ENCODE peak calls at places on chromosomes 5 and 9, in six cellular contexts. R, M, A, T, O and I are unnamed samples.
A peak's percentile ranks its signal among the peaks of the same experiment; 100 is the strongest.

GRCh38 chr5:9015250-9015936 is 530.5 kb downstream of the SEMA5A start:
- DNase-seq in R (no peak), M (no peak), A (no peak), T (no peak), O (no peak), I (no peak)

GRCh38 chr9:573551-574410 is 267.7 kb upstream of the DMRT1 start:
- DNase-seq in R (no peak), M (no peak), A (peak; percentile 9), T (no peak), O (no peak), I (no peak)

GRCh38 chr5:76735762-76736545 is 20.0 kb downstream of the F2R start:
- DNase-seq in R (no peak), M (no peak), A (no peak), T (no peak), O (no peak), I (no peak)

GRCh38 chr9:136821333-136822031 is 13.7 kb downstream of the RABL6 start:
- DNase-seq in R (no peak), M (no peak), A (no peak), T (no peak), O (no peak), I (no peak)

GRCh38 chr5:118791986-118792734 is 196.2 kb downstream of the DTWD2 start:
- DNase-seq in R (peak; percentile 2), M (peak; percentile 36), A (peak; percentile 54), T (peak; percentile 7), O (peak; percentile 50), I (peak; percentile 46)

GRCh38 chr5:26482817-26483375 is 555.5 kb downstream of the CDH9 start:
- DNase-seq in R (peak; percentile 51), M (no peak), A (peak; percentile 30), T (peak; percentile 32), O (peak; percentile 17), I (peak; percentile 63)

GRCh38 chr5:159975462-159976019 is 33.4 kb upstream of the TTC1 start:
- DNase-seq in R (no peak), M (no peak), A (peak; percentile 6), T (no peak), O (peak; percentile 17), I (peak; percentile 36)

GRCh38 chr5:6480133-6481051 is 31.7 kb downstream of the UBE2QL1 start:
- DNase-seq in R (no peak), M (peak; percentile 67), A (no peak), T (no peak), O (peak; percentile 38), I (no peak)

GRCh38 chr9:6545017-6545691 is 100.4 kb downstream of the GLDC start:
- DNase-seq in R (no peak), M (no peak), A (no peak), T (no peak), O (no peak), I (no peak)

GRCh38 chr9:135969064-135969683 is 8.0 kb upstream of the UBAC1 start:
- DNase-seq in R (no peak), M (no peak), A (no peak), T (no peak), O (no peak), I (no peak)

GRCh38 chr9:125805057-125805456 is 57.9 kb downstream of the PBX3 start:
- DNase-seq in R (no peak), M (no peak), A (no peak), T (no peak), O (no peak), I (no peak)

GRCh38 chr5:40033411-40033810 is 608.6 kb upstream of the DAB2 start:
- DNase-seq in R (no peak), M (peak; percentile 3), A (no peak), T (no peak), O (no peak), I (no peak)

GRCh38 chr9:18208166-18209059 is 265.5 kb upstream of the ADAMTSL1 start:
- DNase-seq in R (peak; percentile 46), M (no peak), A (peak; percentile 59), T (peak; percentile 6), O (no peak), I (peak; percentile 6)

GRCh38 chr9:89497978-89498844 is at the start of gene SEMA4D:
- DNase-seq in R (peak; percentile 21), M (no peak), A (no peak), T (peak; percentile 90), O (peak; percentile 62), I (peak; percentile 95)

GRCh38 chr9:33355933-33356332 is 46.4 kb downstream of the AQP7 start:
- DNase-seq in R (no peak), M (no peak), A (no peak), T (no peak), O (no peak), I (no peak)

GRCh38 chr9:93132287-93132927 is 1.6 kb downstream of the NINJ1 start:
- DNase-seq in R (no peak), M (no peak), A (no peak), T (no peak), O (no peak), I (no peak)

GRCh38 chr5:127571314-127571713 is 53.9 kb downstream of the PRRC1 start:
- DNase-seq in R (no peak), M (no peak), A (no peak), T (no peak), O (no peak), I (no peak)

GRCh38 chr5:38500861-38501260 is 55.6 kb downstream of the LIFR start:
- DNase-seq in R (no peak), M (no peak), A (no peak), T (no peak), O (no peak), I (no peak)

GRCh38 chr9:112002131-112002846 is 105.7 kb downstream of the UGCG start:
- DNase-seq in R (no peak), M (no peak), A (no peak), T (no peak), O (no peak), I (no peak)

GRCh38 chr5:200985-201384 is 9.7 kb downstream of the LRRC14B start:
- DNase-seq in R (no peak), M (no peak), A (no peak), T (no peak), O (no peak), I (no peak)

GRCh38 chr5:127472700-127473099 is 44.7 kb upstream of the PRRC1 start:
- DNase-seq in R (no peak), M (no peak), A (no peak), T (no peak), O (no peak), I (no peak)

GRCh38 chr9:33263131-33263935 is 1.2 kb downstream of the BAG1 start:
- DNase-seq in R (no peak), M (no peak), A (peak; percentile 18), T (peak; percentile 30), O (no peak), I (peak; percentile 29)

GRCh38 chr5:88544131-88544530 is 275.5 kb upstream of the TMEM161B start:
- DNase-seq in R (no peak), M (no peak), A (no peak), T (no peak), O (no peak), I (no peak)

GRCh38 chr9:3992924-3993323 is 306.9 kb downstream of the GLIS3 start:
- DNase-seq in R (no peak), M (no peak), A (no peak), T (no peak), O (no peak), I (no peak)

GRCh38 chr5:103259705-103260355 is 1.3 kb downstream of the MACIR start:
- DNase-seq in R (no peak), M (no peak), A (peak; percentile 19), T (no peak), O (peak; percentile 30), I (no peak)

GRCh38 chr5:6535594-6535993 is 86.9 kb downstream of the UBE2QL1 start:
- DNase-seq in R (no peak), M (no peak), A (no peak), T (no peak), O (no peak), I (no peak)

GRCh38 chr5:29944327-29944726 is 1249.2 kb upstream of the CDH6 start:
- DNase-seq in R (no peak), M (no peak), A (no peak), T (no peak), O (no peak), I (no peak)

GRCh38 chr5:173741729-173742431 is 125.4 kb upstream of the BOD1 start:
- DNase-seq in R (no peak), M (no peak), A (no peak), T (no peak), O (no peak), I (no peak)

GRCh38 chr9:38118862-38119435 is 49.9 kb upstream of the SHB start:
- DNase-seq in R (no peak), M (no peak), A (no peak), T (peak; percentile 18), O (no peak), I (no peak)

GRCh38 chr5:32462618-32463017 is 18.1 kb upstream of the ZFR start:
- DNase-seq in R (no peak), M (no peak), A (no peak), T (no peak), O (no peak), I (no peak)

GRCh38 chr5:6703791-6704190 is 9.4 kb upstream of the TENT4A start:
- DNase-seq in R (no peak), M (no peak), A (no peak), T (no peak), O (no peak), I (no peak)

DNA sequence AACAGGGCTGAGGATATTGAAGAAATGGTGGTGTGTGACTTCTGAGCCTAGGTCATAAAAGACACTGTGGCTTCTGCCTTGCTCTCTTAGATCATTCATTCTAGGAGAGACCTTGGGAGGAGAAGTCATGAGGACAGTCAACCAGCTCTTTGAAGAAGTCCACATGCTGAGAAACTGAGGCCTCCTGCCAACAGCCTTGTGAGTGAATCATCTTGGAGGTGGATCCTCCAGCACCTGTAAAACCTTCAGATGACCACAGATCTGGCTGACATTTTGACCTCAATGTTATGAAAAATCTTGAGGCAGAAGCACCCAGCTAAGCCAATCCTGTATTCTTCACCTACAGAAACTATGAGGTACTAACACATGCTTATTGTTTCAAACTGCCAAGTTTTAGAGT is 165.9 kb downstream of the CARTPT start:
- DNase-seq in R (no peak), M (no peak), A (no peak), T (no peak), O (no peak), I (no peak)
- TF ChIP-seq GABPA in R (no peak), M (no peak), A (no peak), T (no peak), O (no peak), I (no peak)

GRCh38 chr5:1874820-1875219 is 7.9 kb downstream of the IRX4 start:
- DNase-seq in R (no peak), M (no peak), A (no peak), T (no peak), O (no peak), I (no peak)
- TF ChIP-seq GABPA in R (no peak), M (no peak), A (no peak), T (no peak), O (no peak), I (no peak)

DNA sequence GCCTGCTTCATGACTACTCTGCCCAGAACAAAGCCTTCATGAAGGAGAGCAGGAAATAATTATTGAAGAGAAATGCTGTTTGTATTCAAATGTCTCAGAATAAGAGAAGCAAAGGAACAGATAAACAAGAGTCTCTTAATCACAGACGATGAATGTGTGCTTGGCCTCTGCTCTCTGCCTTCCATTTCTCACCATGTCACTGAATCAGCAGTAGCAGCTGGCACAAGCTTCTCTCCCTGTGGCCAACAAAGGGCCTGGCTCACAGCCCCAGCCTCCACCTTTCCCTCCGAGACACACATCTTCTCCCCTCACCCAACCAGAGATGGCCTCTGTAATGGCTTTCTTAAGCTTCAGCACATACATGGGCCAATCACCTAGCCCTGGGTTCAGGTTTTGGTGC is 128.1 kb upstream of the SLIT3 start:
- DNase-seq in R (no peak), M (no peak), A (no peak), T (no peak), O (no peak), I (no peak)
- TF ChIP-seq GABPA in R (no peak), M (no peak), A (no peak), T (no peak), O (no peak), I (no peak)

GRCh38 chr5:142597546-142598337 is 88.1 kb downstream of the FGF1 start:
- DNase-seq in R (no peak), M (no peak), A (peak; percentile 32), T (no peak), O (peak; percentile 36), I (no peak)
- TF ChIP-seq GABPA in R (no peak), M (no peak), A (no peak), T (no peak), O (no peak), I (no peak)